ENCODE peak calls at places on chromosomes 4 and X, in six cellular contexts. M, X, R, Z, F and W are unnamed samples.

GRCh38 chrX:39158801-39159657 is 357.8 kb downstream of the MID1IP1 start:
- DNase-seq in R (no peak), X (peak), Z (no peak), F (no peak), M (no peak), W (no peak)

GRCh38 chrX:14873676-14874049 is 442 bp downstream of the MOSPD2 start:
- DNase-seq in M (no peak), F (no peak), Z (no peak), R (no peak), X (no peak), W (no peak)

GRCh38 chrX:5648941-5649568 is 579.6 kb downstream of the NLGN4X start:
- DNase-seq in F (no peak), M (no peak), R (no peak), Z (no peak), X (no peak), W (no peak)

GRCh38 chrX:35016051-35016450 is 73.5 kb downstream of the FAM47B start:
- DNase-seq in Z (no peak), M (no peak), X (no peak), F (no peak), R (no peak), W (no peak)

GRCh38 chrX:39427492-39428289 is 626.4 kb downstream of the MID1IP1 start:
- DNase-seq in F (no peak), Z (no peak), M (no peak), X (no peak), R (no peak), W (no peak)

GRCh38 chr4:121122661-121123060 is 41.5 kb downstream of the TNIP3 start:
- DNase-seq in Z (no peak), X (no peak), F (no peak), R (no peak), M (no peak), W (no peak)

GRCh38 chr4:986949-987688 is at the start of gene IDUA:
- DNase-seq in M (peak), X (no peak), R (peak), Z (peak), F (peak), W (no peak)

GRCh38 chrX:26442340-26442739 is 226.4 kb downstream of the MAGEB5 start:
- DNase-seq in F (no peak), M (no peak), R (no peak), Z (no peak), X (no peak), W (no peak)

GRCh38 chr4:153204247-153205027 is at the start of gene TRIM2:
- DNase-seq in Z (peak), R (peak), F (peak), X (no peak), M (peak), W (no peak)

GRCh38 chr4:29336851-29337250 is 1383.3 kb upstream of the PCDH7 start:
- DNase-seq in F (no peak), M (no peak), Z (no peak), R (no peak), X (no peak), W (no peak)

GRCh38 chrX:26146024-26146423 is 7.9 kb downstream of the MAGEB18 start:
- DNase-seq in F (no peak), R (no peak), Z (no peak), X (no peak), M (no peak), W (no peak)

GRCh38 chrX:38816158-38816557 is 14.9 kb downstream of the MID1IP1 start:
- DNase-seq in M (no peak), Z (no peak), X (no peak), F (no peak), R (peak), W (no peak)

GRCh38 chr4:173418636-173419035 is 19.7 kb upstream of the SCRG1 start:
- DNase-seq in F (no peak), X (no peak), M (no peak), R (no peak), Z (no peak), W (no peak)
- TF ChIP-seq POLR2A in F (no peak), X (no peak), M (no peak), R (no peak), Z (no peak), W (no peak)

DNA sequence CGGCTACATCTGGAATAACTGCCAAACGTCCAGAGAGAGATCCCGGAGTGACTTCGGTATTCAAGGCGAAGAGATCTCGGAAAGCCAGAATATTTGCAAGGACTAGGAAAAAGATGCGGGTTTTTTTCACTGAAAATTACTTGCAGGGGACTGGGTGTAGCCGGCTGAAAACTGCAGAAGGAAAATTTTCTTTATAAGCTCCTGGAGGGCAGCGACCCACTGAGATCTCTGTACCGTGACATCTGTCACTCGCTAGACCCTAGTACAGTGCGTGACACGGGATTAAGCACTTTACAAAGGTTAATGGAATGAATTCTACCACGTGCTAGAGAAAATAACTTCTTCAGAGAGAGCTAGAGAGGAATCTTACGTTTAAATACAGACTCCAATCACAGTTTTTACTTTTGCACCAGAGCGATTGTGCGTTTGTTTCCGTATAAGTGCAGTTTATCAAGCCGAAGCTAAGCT is 1.1 kb upstream of the LCORL start:
- DNase-seq in M (no peak), Z (no peak), F (no peak), R (no peak), X (no peak), W (no peak)
- H3K27ac ChIP-seq in M (peak), Z (peak), F (peak), R (peak), X (peak), W (peak)

GRCh38 chrX:53440101-53440500 is 5.9 kb upstream of the HSD17B10 start:
- DNase-seq in X (no peak), F (no peak), R (no peak), Z (no peak), M (no peak), W (no peak)
- TF ChIP-seq POLR2A in X (no peak), F (no peak), R (no peak), Z (no peak), M (no peak), W (no peak)

GRCh38 chr4:2937986-2938385 is 25.2 kb downstream of the NOP14 start:
- DNase-seq in X (no peak), M (no peak), F (peak), Z (no peak), R (no peak), W (peak)
- H3K27ac ChIP-seq in X (peak), M (no peak), F (no peak), Z (no peak), R (no peak), W (no peak)

DNA sequence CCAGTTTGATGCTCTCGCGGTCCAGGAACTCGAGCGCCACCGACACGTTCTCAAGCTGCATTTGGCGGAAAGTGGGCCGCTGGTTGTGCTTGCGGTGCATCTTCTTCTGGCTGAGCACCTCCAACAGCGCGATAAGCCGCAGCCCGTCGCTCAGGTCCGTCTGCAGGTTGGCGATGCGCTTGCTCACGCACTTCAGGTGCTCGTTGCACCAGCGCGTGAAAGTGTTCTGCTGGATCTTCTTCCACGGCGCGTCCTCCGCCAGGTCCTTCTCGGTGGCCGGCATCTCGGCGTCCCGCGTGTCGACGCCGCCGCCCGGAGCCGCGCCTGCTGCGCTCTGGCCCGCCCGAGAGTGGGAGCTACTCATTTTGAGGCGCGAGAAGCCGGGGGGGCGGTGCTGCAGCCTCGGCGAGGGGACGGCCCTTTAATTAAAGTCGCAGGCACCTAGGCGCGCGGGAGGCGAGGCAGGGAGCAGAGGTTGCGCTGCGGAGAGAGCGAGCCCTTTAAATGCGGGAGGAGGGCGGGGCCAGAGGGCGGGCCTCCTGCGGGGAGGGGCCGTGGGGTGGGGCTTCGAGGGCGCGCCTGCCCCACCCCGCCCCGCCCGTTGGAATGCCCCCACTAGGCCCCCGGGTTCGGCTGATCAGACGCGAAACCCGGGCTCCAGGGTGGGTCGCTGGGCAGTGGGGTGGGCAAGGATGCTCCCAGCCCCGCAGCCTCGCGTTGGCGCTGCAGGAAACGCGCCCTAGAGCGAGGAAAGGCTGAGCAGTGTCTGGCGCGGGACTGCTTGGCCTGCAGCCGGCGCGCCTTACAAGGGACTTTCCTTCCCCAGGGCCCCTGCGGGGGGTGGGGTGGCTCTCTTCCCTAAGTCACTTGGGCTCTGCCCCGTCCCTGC is 3.3 kb downstream of the FLNA start:
- DNase-seq in R (peak), F (peak), Z (peak), M (peak), X (peak), W (no peak)
- TF ChIP-seq POLR2A in R (peak), F (peak), Z (peak), M (peak), X (peak), W (peak)